ENCODE peak calls at places on chromosomes 13 and 19, in six cellular contexts. H, C, F, M, Q and L are unnamed samples.

GRCh38 chr19:4624733-4625362 is 14.5 kb upstream of the TNFAIP8L1 start:
- DNase-seq in H (no peak), C (no peak), F (no peak), M (no peak), Q (peak), L (no peak)

GRCh38 chr13:42112864-42113263 is 64.4 kb downstream of the DGKH start:
- DNase-seq in H (no peak), C (no peak), F (no peak), M (no peak), Q (no peak), L (no peak)

GRCh38 chr13:79491715-79492114 is 10.8 kb downstream of the NDFIP2 start:
- DNase-seq in H (no peak), C (no peak), F (no peak), M (no peak), Q (no peak), L (no peak)

GRCh38 chr19:49210108-49210900 is 52.7 kb downstream of the TRPM4 start:
- DNase-seq in H (peak), C (peak), F (no peak), M (no peak), Q (peak), L (no peak)

GRCh38 chr13:45209229-45209628 is 8.4 kb upstream of the KCTD4 start:
- DNase-seq in H (no peak), C (no peak), F (no peak), M (no peak), Q (no peak), L (no peak)

GRCh38 chr13:61123533-61124269 is 291.9 kb downstream of the PCDH20 start:
- DNase-seq in H (no peak), C (no peak), F (no peak), M (no peak), Q (no peak), L (no peak)

GRCh38 chr13:63304497-63304896 is 1888.8 kb upstream of the PCDH20 start:
- DNase-seq in H (no peak), C (no peak), F (no peak), M (no peak), Q (no peak), L (no peak)

GRCh38 chr19:54357381-54357780 is 7.3 kb downstream of the LAIR1 start:
- DNase-seq in H (no peak), C (no peak), F (no peak), M (no peak), Q (no peak), L (no peak)

GRCh38 chr13:73018336-73018735 is 40.5 kb upstream of the KLF5 start:
- DNase-seq in H (no peak), C (no peak), F (no peak), M (no peak), Q (no peak), L (no peak)

GRCh38 chr13:84896128-84896527 is 903.1 kb downstream of the SLITRK6 start:
- DNase-seq in H (no peak), C (peak), F (no peak), M (peak), Q (peak), L (no peak)

GRCh38 chr19:37565370-37565669 is 29.3 kb downstream of the ZNF571 start:
- DNase-seq in H (no peak), C (no peak), F (no peak), M (no peak), Q (no peak), L (no peak)

GRCh38 chr13:40622246-40622645 is 44.2 kb downstream of the FOXO1 start:
- DNase-seq in H (no peak), C (no peak), F (no peak), M (no peak), Q (no peak), L (no peak)

GRCh38 chr13:110664074-110664473 is 41.8 kb downstream of the CARS2 start:
- DNase-seq in H (no peak), C (no peak), F (no peak), M (no peak), Q (no peak), L (no peak)

GRCh38 chr19:17846146-17846545 is 1.6 kb downstream of the JAK3 start:
- DNase-seq in H (no peak), C (peak), F (no peak), M (no peak), Q (no peak), L (no peak)

GRCh38 chr13:61466280-61466679 is 50.6 kb upstream of the PCDH20 start:
- DNase-seq in H (no peak), C (no peak), F (no peak), M (no peak), Q (peak), L (no peak)

GRCh38 chr19:6532244-6532999 is 1.6 kb downstream of the TNFSF9 start:
- DNase-seq in H (no peak), C (no peak), F (no peak), M (peak), Q (no peak), L (no peak)

GRCh38 chr13:25292301-25292700 is 5.0 kb upstream of the MTMR6 start:
- DNase-seq in H (no peak), C (no peak), F (no peak), M (no peak), Q (no peak), L (no peak)

GRCh38 chr13:79457948-79458347 is 23.0 kb upstream of the NDFIP2 start:
- DNase-seq in H (no peak), C (no peak), F (no peak), M (no peak), Q (no peak), L (no peak)

GRCh38 chr13:29577135-29578051 is 18.1 kb downstream of the SLC7A1 start:
- DNase-seq in H (no peak), C (no peak), F (no peak), M (no peak), Q (no peak), L (no peak)

GRCh38 chr19:3368848-3369336 is 2.5 kb downstream of the NFIC start:
- DNase-seq in H (no peak), C (no peak), F (no peak), M (no peak), Q (no peak), L (no peak)

GRCh38 chr19:47356900-47357299 is 7.8 kb downstream of the DHX34 start:
- DNase-seq in H (no peak), C (no peak), F (no peak), M (no peak), Q (no peak), L (no peak)

GRCh38 chr19:56538761-56539263 is at the start of gene ZFP28:
- DNase-seq in H (peak), C (peak), F (peak), M (peak), Q (no peak), L (peak)

GRCh38 chr13:83274679-83275078 is 607.6 kb downstream of the SLITRK1 start:
- DNase-seq in H (no peak), C (no peak), F (no peak), M (no peak), Q (no peak), L (no peak)